ENCODE peak calls at places on chromosomes 12 and 14, in ten cellular contexts. J is GM12878, R is suprapubic skin, F is stomach, Q is tibial nerve, Z is IMR-90, Y is A549, D is uterus, I is H1, P is transverse colon. X is an unnamed sample.

GRCh38 chr12:100279612-100280244 is 12.8 kb downstream of the SCYL2 start:
- DNase-seq in R (no peak), D (no peak), Z (no peak), Y (no peak), J (no peak), I (no peak), P (no peak), Q (no peak), F (no peak), X (no peak)

GRCh38 chr12:6097384-6097783 is 27.1 kb downstream of the VWF start:
- DNase-seq in Q (no peak), R (no peak), I (no peak), P (no peak), D (no peak), J (no peak), F (no peak), Y (no peak), Z (peak; percentile 87), X (no peak)

GRCh38 chr12:3455312-3455711 is 35.7 kb upstream of the PRMT8 start:
- DNase-seq in R (no peak), P (no peak), I (no peak), Y (no peak), D (no peak), Q (no peak), F (no peak), Z (no peak), J (no peak), X (no peak)

GRCh38 chr12:84697141-84697540 is 215.5 kb downstream of the SLC6A15 start:
- DNase-seq in D (no peak), P (no peak), J (no peak), Z (no peak), Y (no peak), F (no peak), Q (no peak), R (no peak), I (no peak), X (no peak)

GRCh38 chr12:56221233-56221756 is 427 bp downstream of the RNF41 start:
- DNase-seq in F (peak; percentile 58), D (peak; percentile 70), I (no peak), R (no peak), Z (peak; percentile 73), J (no peak), Y (peak; percentile 39), P (peak; percentile 59), Q (no peak), X (no peak)

GRCh38 chr12:125184213-125184952 is 119.1 kb downstream of the AACS start:
- DNase-seq in Q (no peak), R (no peak), D (no peak), J (no peak), Z (no peak), I (no peak), P (no peak), Y (no peak), F (peak; percentile 41), X (no peak)

GRCh38 chr14:100294963-100295330 is 11.3 kb downstream of the SLC25A29 start:
- DNase-seq in R (peak; percentile 56), F (no peak), I (no peak), P (no peak), Q (no peak), Y (no peak), D (peak; percentile 9), Z (no peak), J (no peak), X (no peak)

GRCh38 chr14:103207038-103207403 is 83.8 kb downstream of the TNFAIP2 start:
- DNase-seq in F (peak; percentile 51), I (peak; percentile 23), J (no peak), Q (peak; percentile 76), R (peak; percentile 95), Z (no peak), D (peak; percentile 93), Y (no peak), P (peak; percentile 68), X (no peak)

GRCh38 chr14:64504310-64504896 is at the start of gene ZBTB1:
- DNase-seq in I (peak; percentile 63), Z (peak; percentile 86), D (peak; percentile 78), Q (peak; percentile 58), Y (peak; percentile 90), R (peak; percentile 94), J (no peak), P (peak; percentile 85), F (peak; percentile 83), X (peak; percentile 52)
- TF ChIP-seq POLR2A in I (peak; percentile 96), Z (peak; percentile 91), D (peak; percentile 63), Q (peak; percentile 58), Y (peak; percentile 58), R (peak; percentile 87), J (peak; percentile 67), P (peak; percentile 91), F (no peak), X (peak; percentile 36)

GRCh38 chr12:102421801-102422583 is 58.4 kb downstream of the IGF1 start:
- DNase-seq in F (no peak), D (no peak), I (no peak), Y (peak; percentile 14), Q (no peak), Z (peak; percentile 36), J (no peak), R (no peak), P (no peak), X (no peak)

GRCh38 chr12:102423447-102423846 is 56.9 kb downstream of the IGF1 start:
- DNase-seq in J (no peak), Z (peak; percentile 67), F (no peak), I (no peak), Q (no peak), Y (peak; percentile 42), P (no peak), R (no peak), D (no peak), X (no peak)

GRCh38 chr12:102415515-102415914 is 64.8 kb downstream of the IGF1 start:
- DNase-seq in J (no peak), Q (no peak), D (no peak), F (no peak), Y (no peak), P (no peak), I (no peak), R (no peak), Z (no peak), X (no peak)

GRCh38 chr12:102417055-102417454 is 63.3 kb downstream of the IGF1 start:
- DNase-seq in J (no peak), R (no peak), Q (no peak), D (no peak), Y (peak; percentile 51), F (no peak), P (no peak), I (no peak), Z (no peak), X (no peak)

DNA sequence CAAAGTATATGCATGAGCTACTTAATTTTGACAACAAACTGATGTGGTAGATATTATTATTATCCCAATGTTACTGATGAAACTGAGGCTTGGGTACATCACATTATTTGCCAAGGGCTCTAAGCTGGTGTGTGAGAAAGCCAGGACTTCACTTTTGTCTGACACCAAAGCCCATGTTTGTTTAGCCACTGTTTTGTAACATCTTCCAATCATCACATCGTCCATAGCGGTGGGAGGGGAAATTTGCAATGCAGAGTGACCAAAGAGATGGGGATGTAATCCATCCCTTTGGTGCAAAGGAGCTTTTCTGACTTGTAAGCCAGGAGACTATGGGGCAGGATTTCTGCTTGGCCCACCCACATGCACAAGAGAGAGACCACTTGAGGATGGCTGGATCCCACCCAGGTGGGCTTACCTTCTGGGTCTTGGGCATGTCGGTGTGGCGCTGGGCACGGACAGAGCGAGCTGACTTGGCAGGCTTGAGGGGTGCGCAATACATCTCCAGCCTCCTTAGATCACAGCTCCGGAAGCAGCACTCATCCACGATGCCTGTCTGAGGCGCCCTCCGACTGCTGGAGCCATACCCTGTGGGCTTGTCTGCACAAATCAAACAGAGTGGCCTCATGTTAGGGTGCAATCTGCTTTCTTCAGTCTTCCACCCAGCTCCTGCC is 61.1 kb downstream of the IGF1 start:
- DNase-seq in Y (no peak), R (no peak), Z (no peak), P (no peak), J (no peak), D (no peak), F (no peak), I (no peak), Q (no peak), X (no peak)
- H3K4me1 ChIP-seq in Y (peaks cover 7% of the 10 kb centered on the region), R (peaks cover 7% of the 10 kb centered on the region), Z (no peaks in the 10 kb centered on the region), P (no peaks in the 10 kb centered on the region), J (no peaks in the 10 kb centered on the region), D (no peaks in the 10 kb centered on the region), F (no peaks in the 10 kb centered on the region), I (no peaks in the 10 kb centered on the region), Q (no peaks in the 10 kb centered on the region), X (no peaks in the 10 kb centered on the region)

GRCh38 chr14:91055016-91055415 is 5.4 kb downstream of the RPS6KA5 start:
- DNase-seq in P (no peak), Z (no peak), Q (no peak), R (no peak), Y (no peak), F (no peak), D (no peak), J (no peak), I (no peak), X (no peak)

GRCh38 chr14:91060472-91061308 is at the start of gene RPS6KA5:
- DNase-seq in D (peak; percentile 100), Y (peak; percentile 100), F (peak; percentile 100), I (peak; percentile 99), Z (peak; percentile 100), Q (peak; percentile 100), J (peak; percentile 100), P (peak; percentile 100), R (peak; percentile 100), X (peak; percentile 99)

GRCh38 chr14:91056361-91056760 is 4.1 kb downstream of the RPS6KA5 start:
- DNase-seq in Y (no peak), D (no peak), Q (no peak), Z (no peak), F (no peak), J (no peak), P (no peak), I (no peak), R (no peak), X (no peak)

GRCh38 chr14:91059576-91060471 is 617 bp downstream of the RPS6KA5 start:
- DNase-seq in J (no peak), I (peak; percentile 5), F (peak; percentile 68), D (no peak), Q (peak; percentile 19), Z (no peak), Y (no peak), R (peak; percentile 79), P (peak; percentile 63), X (no peak)

GRCh38 chr14:91058017-91058675 is 2.3 kb downstream of the RPS6KA5 start:
- DNase-seq in I (no peak), P (no peak), D (no peak), F (no peak), Z (no peak), Y (no peak), Q (no peak), J (no peak), R (no peak), X (no peak)
- H3K4me3 ChIP-seq in I (no peak overlapping the region), P (no peak overlapping the region), D (no peak overlapping the region), F (peak overlapping the region; percentile 91), Z (no peak overlapping the region), Y (no peak overlapping the region), Q (no peak overlapping the region), J (no peak overlapping the region), R (no peak overlapping the region), X (no peak overlapping the region)

GRCh38 chr12:71130670-71131069 is 27.1 kb downstream of the TSPAN8 start:
- DNase-seq in Y (no peak), I (no peak), R (no peak), D (no peak), F (no peak), J (no peak), Q (no peak), Z (no peak), P (no peak), X (no peak)

GRCh38 chr12:71135077-71135811 is 22.6 kb downstream of the TSPAN8 start:
- DNase-seq in Y (no peak), Z (no peak), R (no peak), F (no peak), Q (no peak), I (no peak), P (no peak), D (no peak), J (no peak), X (no peak)

GRCh38 chr12:71138011-71138410 is 19.8 kb downstream of the TSPAN8 start:
- DNase-seq in R (no peak), Q (no peak), F (no peak), Y (no peak), Z (no peak), D (no peak), I (no peak), P (no peak), J (no peak), X (no peak)

GRCh38 chr12:71135812-71136176 is 22.0 kb downstream of the TSPAN8 start:
- DNase-seq in J (no peak), R (no peak), Y (no peak), Q (no peak), P (no peak), F (no peak), D (no peak), Z (no peak), I (no peak), X (no peak)

DNA sequence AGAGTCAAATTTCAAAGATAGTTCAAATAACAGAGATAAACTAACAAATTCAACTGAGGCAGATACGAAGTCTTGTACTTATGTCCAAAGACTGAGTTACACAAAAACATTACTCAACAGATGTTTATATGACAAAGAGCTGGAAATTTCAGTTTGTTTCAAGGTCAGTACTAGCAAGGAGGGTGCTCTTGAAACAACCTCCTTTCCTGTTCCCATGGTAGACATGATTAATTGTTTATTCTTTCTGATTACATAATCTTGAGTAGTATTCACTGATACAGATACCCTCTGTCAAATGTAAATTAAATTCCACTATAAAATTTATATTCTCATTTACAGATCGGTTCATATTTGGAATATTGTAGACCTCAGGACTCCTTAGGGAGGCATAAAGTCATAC is 23.4 kb downstream of the TSPAN8 start:
- DNase-seq in Z (no peak), P (no peak), I (no peak), Q (no peak), R (no peak), F (no peak), J (no peak), D (no peak), Y (no peak), X (no peak)
- TF ChIP-seq POLR2A in Z (no peak), P (no peak), I (no peak), Q (no peak), R (no peak), F (no peak), J (no peak), D (no peak), Y (no peak), X (no peak)